ENCODE peak calls at places on chromosomes 4 and X, in nine cellular contexts. One of them, this sample, is unnamed.

GRCh38 chr4:117421706-117422105 is 336.3 kb upstream of the TRAM1L1 start:
- DNase-seq in tibial nerve: no peak
- DNase-seq in heart left ventricle: no peak
- DNase-seq in body of pancreas: no peak
- DNase-seq in GM12891: no peak
- DNase-seq in transverse colon: no peak
- DNase-seq in stomach: no peak
- DNase-seq in uterus: no peak
- DNase-seq in IMR-90: no peak
- DNase-seq in this sample: no peak

GRCh38 chr4:78592104-78592783 is 40.7 kb downstream of the ANXA3 start:
- DNase-seq in tibial nerve: no peak
- DNase-seq in heart left ventricle: no peak
- DNase-seq in body of pancreas: no peak
- DNase-seq in GM12891: no peak
- DNase-seq in transverse colon: no peak
- DNase-seq in stomach: no peak
- DNase-seq in uterus: no peak
- DNase-seq in IMR-90: no peak
- DNase-seq in this sample: peak; percentile 70

GRCh38 chr4:184757810-184758209 is 23.9 kb upstream of the CENPU start:
- DNase-seq in tibial nerve: no peak
- DNase-seq in heart left ventricle: no peak
- DNase-seq in body of pancreas: peak; percentile 35
- DNase-seq in GM12891: no peak
- DNase-seq in transverse colon: no peak
- DNase-seq in stomach: no peak
- DNase-seq in uterus: no peak
- DNase-seq in IMR-90: no peak
- DNase-seq in this sample: no peak

GRCh38 chrX:45750639-45751038 is 550.0 kb upstream of the DIPK2B start:
- DNase-seq in tibial nerve: no peak
- DNase-seq in heart left ventricle: peak; percentile 20
- DNase-seq in body of pancreas: no peak
- DNase-seq in GM12891: no peak
- DNase-seq in transverse colon: no peak
- DNase-seq in stomach: peak; percentile 35
- DNase-seq in uterus: no peak
- DNase-seq in IMR-90: no peak
- DNase-seq in this sample: no peak

GRCh38 chrX:131801066-131801465 is 222.0 kb upstream of the STK26 start:
- DNase-seq in tibial nerve: no peak
- DNase-seq in heart left ventricle: no peak
- DNase-seq in body of pancreas: no peak
- DNase-seq in GM12891: no peak
- DNase-seq in transverse colon: no peak
- DNase-seq in stomach: no peak
- DNase-seq in uterus: no peak
- DNase-seq in IMR-90: no peak
- DNase-seq in this sample: no peak

GRCh38 chrX:10577863-10578262 is 42.5 kb downstream of the MID1 start:
- DNase-seq in tibial nerve: no peak
- DNase-seq in heart left ventricle: no peak
- DNase-seq in body of pancreas: no peak
- DNase-seq in GM12891: no peak
- DNase-seq in transverse colon: no peak
- DNase-seq in stomach: no peak
- DNase-seq in uterus: no peak
- DNase-seq in IMR-90: no peak
- DNase-seq in this sample: peak; percentile 7

GRCh38 chr4:144582975-144583374 is 63.0 kb upstream of the HHIP start:
- DNase-seq in tibial nerve: no peak
- DNase-seq in heart left ventricle: no peak
- DNase-seq in body of pancreas: no peak
- DNase-seq in GM12891: no peak
- DNase-seq in transverse colon: no peak
- DNase-seq in stomach: no peak
- DNase-seq in uterus: no peak
- DNase-seq in IMR-90: peak; percentile 28
- DNase-seq in this sample: no peak

GRCh38 chr4:185412412-185412811 is 13.4 kb downstream of the UFSP2 start:
- DNase-seq in tibial nerve: no peak
- DNase-seq in heart left ventricle: no peak
- DNase-seq in body of pancreas: no peak
- DNase-seq in GM12891: no peak
- DNase-seq in transverse colon: no peak
- DNase-seq in stomach: no peak
- DNase-seq in uterus: no peak
- DNase-seq in IMR-90: peak; percentile 10
- DNase-seq in this sample: no peak

GRCh38 chr4:123924536-123924935 is 527.9 kb downstream of the SPRY1 start:
- DNase-seq in tibial nerve: no peak
- DNase-seq in heart left ventricle: no peak
- DNase-seq in body of pancreas: no peak
- DNase-seq in GM12891: no peak
- DNase-seq in transverse colon: no peak
- DNase-seq in stomach: no peak
- DNase-seq in uterus: no peak
- DNase-seq in IMR-90: peak; percentile 12
- DNase-seq in this sample: peak; percentile 6

GRCh38 chr4:127012549-127012948 is 620.2 kb upstream of the INTU start:
- DNase-seq in tibial nerve: no peak
- DNase-seq in heart left ventricle: no peak
- DNase-seq in body of pancreas: no peak
- DNase-seq in GM12891: no peak
- DNase-seq in transverse colon: no peak
- DNase-seq in stomach: no peak
- DNase-seq in uterus: no peak
- DNase-seq in IMR-90: peak; percentile 59
- DNase-seq in this sample: no peak

GRCh38 chr4:8557151-8558076 is 22.8 kb upstream of the GPR78 start:
- DNase-seq in tibial nerve: no peak
- DNase-seq in heart left ventricle: no peak
- DNase-seq in body of pancreas: no peak
- DNase-seq in GM12891: no peak
- DNase-seq in transverse colon: no peak
- DNase-seq in stomach: no peak
- DNase-seq in uterus: no peak
- DNase-seq in IMR-90: no peak
- DNase-seq in this sample: no peak

GRCh38 chr4:30181918-30182317 is 538.3 kb upstream of the PCDH7 start:
- DNase-seq in tibial nerve: no peak
- DNase-seq in heart left ventricle: no peak
- DNase-seq in body of pancreas: no peak
- DNase-seq in GM12891: no peak
- DNase-seq in transverse colon: no peak
- DNase-seq in stomach: no peak
- DNase-seq in uterus: no peak
- DNase-seq in IMR-90: no peak
- DNase-seq in this sample: no peak

GRCh38 chr4:88537725-88538124 is 14.1 kb upstream of the PYURF start:
- DNase-seq in tibial nerve: no peak
- DNase-seq in heart left ventricle: no peak
- DNase-seq in body of pancreas: no peak
- DNase-seq in GM12891: no peak
- DNase-seq in transverse colon: no peak
- DNase-seq in stomach: no peak
- DNase-seq in uterus: no peak
- DNase-seq in IMR-90: no peak
- DNase-seq in this sample: no peak

GRCh38 chrX:119604778-119605177 is 1.4 kb downstream of the NKRF start:
- DNase-seq in tibial nerve: no peak
- DNase-seq in heart left ventricle: no peak
- DNase-seq in body of pancreas: no peak
- DNase-seq in GM12891: no peak
- DNase-seq in transverse colon: no peak
- DNase-seq in stomach: no peak
- DNase-seq in uterus: no peak
- DNase-seq in IMR-90: no peak
- DNase-seq in this sample: peak; percentile 15

GRCh38 chrX:119606508-119607389 is 525 bp upstream of the NKRF start:
- DNase-seq in tibial nerve: no peak
- DNase-seq in heart left ventricle: no peak
- DNase-seq in body of pancreas: no peak
- DNase-seq in GM12891: no peak
- DNase-seq in transverse colon: no peak
- DNase-seq in stomach: no peak
- DNase-seq in uterus: no peak
- DNase-seq in IMR-90: peak; percentile 49
- DNase-seq in this sample: no peak

GRCh38 chrX:119602701-119603255 is 3.4 kb downstream of the NKRF start:
- DNase-seq in tibial nerve: no peak
- DNase-seq in heart left ventricle: no peak
- DNase-seq in body of pancreas: no peak
- DNase-seq in GM12891: no peak
- DNase-seq in transverse colon: no peak
- DNase-seq in stomach: no peak
- DNase-seq in uterus: no peak
- DNase-seq in IMR-90: no peak
- DNase-seq in this sample: no peak

GRCh38 chrX:119605398-119605738 is 856 bp downstream of the NKRF start:
- DNase-seq in tibial nerve: no peak
- DNase-seq in heart left ventricle: no peak
- DNase-seq in body of pancreas: peak; percentile 15
- DNase-seq in GM12891: no peak
- DNase-seq in transverse colon: no peak
- DNase-seq in stomach: no peak
- DNase-seq in uterus: no peak
- DNase-seq in IMR-90: no peak
- DNase-seq in this sample: peak; percentile 47

GRCh38 chrX:119605739-119606507 is at the start of gene NKRF:
- DNase-seq in tibial nerve: peak; percentile 86
- DNase-seq in heart left ventricle: peak; percentile 93
- DNase-seq in body of pancreas: peak; percentile 95
- DNase-seq in GM12891: peak; percentile 54
- DNase-seq in transverse colon: peak; percentile 94
- DNase-seq in stomach: peak; percentile 93
- DNase-seq in uterus: peak; percentile 93
- DNase-seq in IMR-90: peak; percentile 90
- DNase-seq in this sample: peak; percentile 95
- TF ChIP-seq POLR2A in tibial nerve: peak; percentile 89
- TF ChIP-seq POLR2A in heart left ventricle: peak; percentile 80
- TF ChIP-seq POLR2A in body of pancreas: peak; percentile 34
- TF ChIP-seq POLR2A in GM12891: peak; percentile 95
- TF ChIP-seq POLR2A in transverse colon: peak; percentile 83
- TF ChIP-seq POLR2A in stomach: no peak
- TF ChIP-seq POLR2A in uterus: peak; percentile 80
- TF ChIP-seq POLR2A in IMR-90: peak; percentile 82
- TF ChIP-seq POLR2A in this sample: peak; percentile 93

GRCh38 chrX:129954804-129955203 is 27.6 kb upstream of the BCORL1 start:
- DNase-seq in tibial nerve: no peak
- DNase-seq in heart left ventricle: no peak
- DNase-seq in body of pancreas: no peak
- DNase-seq in GM12891: no peak
- DNase-seq in transverse colon: no peak
- DNase-seq in stomach: no peak
- DNase-seq in uterus: no peak
- DNase-seq in IMR-90: no peak
- DNase-seq in this sample: no peak

GRCh38 chrX:129953881-129954280 is 28.6 kb upstream of the BCORL1 start:
- DNase-seq in tibial nerve: no peak
- DNase-seq in heart left ventricle: no peak
- DNase-seq in body of pancreas: no peak
- DNase-seq in GM12891: no peak
- DNase-seq in transverse colon: no peak
- DNase-seq in stomach: no peak
- DNase-seq in uterus: no peak
- DNase-seq in IMR-90: no peak
- DNase-seq in this sample: no peak

GRCh38 chrX:129956145-129956544 is 26.3 kb upstream of the BCORL1 start:
- DNase-seq in tibial nerve: no peak
- DNase-seq in heart left ventricle: no peak
- DNase-seq in body of pancreas: no peak
- DNase-seq in GM12891: no peak
- DNase-seq in transverse colon: no peak
- DNase-seq in stomach: no peak
- DNase-seq in uterus: no peak
- DNase-seq in IMR-90: no peak
- DNase-seq in this sample: no peak

GRCh38 chrX:129955682-129956081 is 26.8 kb upstream of the BCORL1 start:
- DNase-seq in tibial nerve: no peak
- DNase-seq in heart left ventricle: no peak
- DNase-seq in body of pancreas: no peak
- DNase-seq in GM12891: no peak
- DNase-seq in transverse colon: no peak
- DNase-seq in stomach: no peak
- DNase-seq in uterus: no peak
- DNase-seq in IMR-90: no peak
- DNase-seq in this sample: no peak

GRCh38 chrX:129953334-129953648 is 29.1 kb upstream of the BCORL1 start:
- DNase-seq in tibial nerve: no peak
- DNase-seq in heart left ventricle: no peak
- DNase-seq in body of pancreas: no peak
- DNase-seq in GM12891: no peak
- DNase-seq in transverse colon: no peak
- DNase-seq in stomach: no peak
- DNase-seq in uterus: no peak
- DNase-seq in IMR-90: no peak
- DNase-seq in this sample: no peak
- TF ChIP-seq POLR2A in tibial nerve: no peak
- TF ChIP-seq POLR2A in heart left ventricle: no peak
- TF ChIP-seq POLR2A in body of pancreas: no peak
- TF ChIP-seq POLR2A in GM12891: no peak
- TF ChIP-seq POLR2A in transverse colon: no peak
- TF ChIP-seq POLR2A in stomach: no peak
- TF ChIP-seq POLR2A in uterus: no peak
- TF ChIP-seq POLR2A in IMR-90: no peak
- TF ChIP-seq POLR2A in this sample: no peak

GRCh38 chrX:104165894-104166734 is at the start of gene FAM199X:
- DNase-seq in tibial nerve: peak; percentile 52
- DNase-seq in heart left ventricle: peak; percentile 89
- DNase-seq in body of pancreas: peak; percentile 91
- DNase-seq in GM12891: peak; percentile 71
- DNase-seq in transverse colon: peak; percentile 90
- DNase-seq in stomach: peak; percentile 88
- DNase-seq in uterus: peak; percentile 88
- DNase-seq in IMR-90: peak; percentile 82
- DNase-seq in this sample: peak; percentile 92
- TF ChIP-seq POLR2A in tibial nerve: peak; percentile 77
- TF ChIP-seq POLR2A in heart left ventricle: peak; percentile 71
- TF ChIP-seq POLR2A in body of pancreas: peak; percentile 74
- TF ChIP-seq POLR2A in GM12891: peak; percentile 47
- TF ChIP-seq POLR2A in transverse colon: peak; percentile 44
- TF ChIP-seq POLR2A in stomach: no peak
- TF ChIP-seq POLR2A in uterus: peak; percentile 55
- TF ChIP-seq POLR2A in IMR-90: peak; percentile 27
- TF ChIP-seq POLR2A in this sample: peak; percentile 61

DNA sequence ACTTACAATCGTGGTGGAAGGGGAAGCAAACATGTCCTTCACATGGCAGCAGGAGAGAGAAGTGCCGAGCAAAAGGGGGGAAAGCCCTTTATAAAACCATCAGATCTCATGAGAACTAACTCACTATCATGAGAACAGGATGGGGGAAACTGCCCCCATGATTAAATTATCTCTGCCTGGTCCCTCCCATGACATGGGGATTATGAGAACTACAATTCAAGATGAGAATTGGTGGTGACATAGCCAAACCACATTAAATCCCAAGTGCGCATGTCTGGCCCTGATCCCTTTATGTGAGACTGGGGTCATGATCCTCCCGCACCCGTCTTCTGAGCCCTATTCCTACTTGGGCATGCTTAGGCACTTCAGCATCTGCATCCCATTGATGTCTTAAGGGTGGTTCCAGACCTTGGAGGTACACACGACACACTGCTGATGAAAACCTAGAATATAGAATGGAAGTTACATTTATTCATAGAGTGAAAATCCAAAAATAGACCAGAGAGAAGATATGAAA is 116.0 kb downstream of the PTTG2 start:
- DNase-seq in tibial nerve: no peak
- DNase-seq in heart left ventricle: no peak
- DNase-seq in body of pancreas: no peak
- DNase-seq in GM12891: no peak
- DNase-seq in transverse colon: no peak
- DNase-seq in stomach: no peak
- DNase-seq in uterus: no peak
- DNase-seq in IMR-90: no peak
- DNase-seq in this sample: no peak
- TF ChIP-seq POLR2A in tibial nerve: no peak
- TF ChIP-seq POLR2A in heart left ventricle: no peak
- TF ChIP-seq POLR2A in body of pancreas: no peak
- TF ChIP-seq POLR2A in GM12891: no peak
- TF ChIP-seq POLR2A in transverse colon: no peak
- TF ChIP-seq POLR2A in stomach: no peak
- TF ChIP-seq POLR2A in uterus: no peak
- TF ChIP-seq POLR2A in IMR-90: no peak
- TF ChIP-seq POLR2A in this sample: no peak